ENCODE peak calls at places on chromosomes 12 and 14, in four cellular contexts. P, X, K and Y are unnamed samples.

GRCh38 chr12:15589328-15590032 is 199.7 kb downstream of the EPS8 start:
- DNase-seq in P (no peak), X (no peak), K (no peak), Y (no peak)

GRCh38 chr14:100203146-100203545 is 35.8 kb upstream of the YY1 start:
- DNase-seq in P (no peak), X (no peak), K (no peak), Y (no peak)

GRCh38 chr14:100010679-100011078 is 54.5 kb upstream of the EVL start:
- DNase-seq in P (no peak), X (no peak), K (no peak), Y (no peak)

GRCh38 chr12:29763301-29763683 is 20.4 kb downstream of the TMTC1 start:
- DNase-seq in P (no peak), X (no peak), K (no peak), Y (no peak)

GRCh38 chr12:70052931-70053497 is 190.2 kb upstream of the CNOT2 start:
- DNase-seq in P (no peak), X (peak), K (no peak), Y (no peak)

GRCh38 chr14:96056509-96057422 is 17.6 kb downstream of the C14orf132 start:
- DNase-seq in P (no peak), X (no peak), K (no peak), Y (no peak)

GRCh38 chr12:26271889-26272492 is 76.6 kb downstream of the SSPN start:
- DNase-seq in P (no peak), X (peak), K (peak), Y (no peak)

GRCh38 chr14:104576607-104577332 is 2.8 kb upstream of the C14orf180 start:
- DNase-seq in P (no peak), X (no peak), K (no peak), Y (no peak)

GRCh38 chr12:54019924-54020586 is 8.2 kb upstream of the HOXC6 start:
- DNase-seq in P (no peak), X (no peak), K (peak), Y (no peak)

GRCh38 chr14:64878775-64879634 is 702 bp downstream of the SPTB start:
- DNase-seq in P (no peak), X (no peak), K (no peak), Y (no peak)

GRCh38 chr12:30515351-30515750 is 180.3 kb downstream of the IPO8 start:
- DNase-seq in P (no peak), X (no peak), K (no peak), Y (no peak)

GRCh38 chr12:119328111-119328510 is 6.4 kb upstream of the CCDC60 start:
- DNase-seq in P (no peak), X (no peak), K (no peak), Y (no peak)

GRCh38 chr14:104591506-104592291 is 12.1 kb downstream of the C14orf180 start:
- DNase-seq in P (no peak), X (no peak), K (no peak), Y (no peak)

GRCh38 chr12:109875572-109876131 is 4.7 kb downstream of the GLTP start:
- DNase-seq in P (no peak), X (no peak), K (no peak), Y (no peak)

GRCh38 chr12:25689996-25690501 is 137.0 kb upstream of the LMNTD1 start:
- DNase-seq in P (no peak), X (no peak), K (peak), Y (no peak)

GRCh38 chr12:51788876-51789275 is 59.6 kb downstream of the FIGNL2 start:
- DNase-seq in P (no peak), X (no peak), K (no peak), Y (no peak)

GRCh38 chr12:2179953-2180736 is 127.4 kb downstream of the CACNA1C start:
- DNase-seq in P (no peak), X (no peak), K (peak), Y (no peak)

GRCh38 chr14:32413967-32414640 is 85.0 kb downstream of the AKAP6 start:
- DNase-seq in P (no peak), X (no peak), K (no peak), Y (no peak)

GRCh38 chr14:23725980-23726746 is 90.0 kb downstream of the DHRS2 start:
- DNase-seq in P (no peak), X (no peak), K (no peak), Y (no peak)

GRCh38 chr12:133129368-133130037 is 571 bp downstream of the ZNF891 start:
- DNase-seq in P (no peak), X (no peak), K (no peak), Y (no peak)

GRCh38 chr12:100758083-100758482 is 36.5 kb upstream of the ANO4 start:
- DNase-seq in P (no peak), X (no peak), K (no peak), Y (no peak)

GRCh38 chr12:8948711-8949524 is 527 bp downstream of the M6PR start:
- DNase-seq in P (peak), X (no peak), K (peak), Y (no peak)

GRCh38 chr12:114403044-114403689 is 2.8 kb downstream of the TBX5 start:
- DNase-seq in P (no peak), X (no peak), K (no peak), Y (no peak)

GRCh38 chr12:120125792-120126634 is 9.5 kb upstream of the RAB35 start:
- DNase-seq in P (no peak), X (no peak), K (no peak), Y (no peak)

GRCh38 chr12:65892905-65893304 is 68.6 kb downstream of the HMGA2 start:
- DNase-seq in P (no peak), X (no peak), K (no peak), Y (no peak)

GRCh38 chr12:102811125-102811737 is 105.8 kb downstream of the PAH start:
- DNase-seq in P (no peak), X (no peak), K (no peak), Y (no peak)

GRCh38 chr14:101020971-101021370 is 117.4 kb upstream of the RTL1 start:
- DNase-seq in P (no peak), X (peak), K (peak), Y (no peak)

GRCh38 chr12:102169922-102170698 is 27.5 kb downstream of the PMCH start:
- DNase-seq in P (no peak), X (no peak), K (no peak), Y (no peak)

GRCh38 chr12:111034911-111035577 is 114.7 kb upstream of the MYL2 start:
- DNase-seq in P (no peak), X (no peak), K (no peak), Y (no peak)

GRCh38 chr12:79883216-79883615 is 51.7 kb downstream of the PPP1R12A start:
- DNase-seq in P (no peak), X (no peak), K (no peak), Y (no peak)

GRCh38 chr14:29144598-29144997 is 378.0 kb downstream of the FOXG1 start:
- DNase-seq in P (no peak), X (no peak), K (no peak), Y (no peak)

GRCh38 chr12:124829008-124829707 is 34.5 kb downstream of the SCARB1 start:
- DNase-seq in P (no peak), X (no peak), K (no peak), Y (no peak)